ENCODE peak calls at places on chromosomes 3 and 15, in four cellular contexts. Z is left ventricle myocardium inferior, T is hepatocyte, A is progenitor cell of endocrine pancreas. B is an unnamed sample.

GRCh38 chr15:35320911-35321310 is 225.1 kb downstream of the DPH6 start:
- DNase-seq in T (no peak), Z (no peak), A (no peak), B (no peak)

GRCh38 chr3:44825264-44825925 is 36.3 kb upstream of the TMEM42 start:
- DNase-seq in T (no peak), A (no peak), Z (no peak), B (no peak)

GRCh38 chr3:60746043-60746638 is 505.1 kb downstream of the FHIT start:
- DNase-seq in T (no peak), A (no peak), Z (no peak), B (no peak)

GRCh38 chr15:101171954-101172353 is 79.9 kb downstream of the CHSY1 start:
- DNase-seq in A (no peak), Z (no peak), T (no peak), B (no peak)

GRCh38 chr15:35583863-35584528 is 38.0 kb upstream of the DPH6 start:
- DNase-seq in T (no peak), A (no peak), Z (no peak), B (no peak)

GRCh38 chr3:146065573-146066006 is 95.4 kb downstream of the PLOD2 start:
- DNase-seq in T (peak), A (no peak), Z (no peak), B (peak)

GRCh38 chr3:155426524-155427230 is 133.2 kb upstream of the STRIT1 start:
- DNase-seq in A (no peak), T (peak), Z (no peak), B (no peak)

GRCh38 chr3:139835830-139836655 is 98.9 kb upstream of the CLSTN2 start:
- DNase-seq in A (no peak), Z (no peak), T (no peak), B (no peak)

GRCh38 chr15:66797921-66798320 is 95.9 kb downstream of the SMAD6 start:
- DNase-seq in Z (no peak), T (no peak), A (no peak), B (no peak)

GRCh38 chr3:149120051-149120972 is 9.1 kb upstream of the HPS3 start:
- DNase-seq in T (peak), Z (no peak), A (no peak), B (no peak)
- TF ChIP-seq CTCF in T (peak), Z (peak), A (peak), B (peak)

GRCh38 chr3:31999902-32000439 is 18.4 kb downstream of the ZNF860 start:
- DNase-seq in T (no peak), Z (no peak), A (no peak), B (no peak)
- TF ChIP-seq CTCF in T (no peak), Z (no peak), A (no peak), B (no peak)

GRCh38 chr3:69941439-69942176 is 57.9 kb upstream of the SAMMSON start:
- DNase-seq in T (no peak), A (no peak), Z (no peak), B (no peak)

GRCh38 chr3:69948246-69948862 is 51.2 kb upstream of the SAMMSON start:
- DNase-seq in Z (no peak), A (no peak), T (peak), B (no peak)

GRCh38 chr3:69941037-69941436 is 58.5 kb upstream of the SAMMSON start:
- DNase-seq in Z (no peak), T (no peak), A (no peak), B (no peak)

GRCh38 chr3:69944931-69945493 is 54.5 kb upstream of the SAMMSON start:
- DNase-seq in A (no peak), T (no peak), Z (no peak), B (no peak)
- TF ChIP-seq CTCF in A (no peak), T (no peak), Z (no peak), B (no peak)

DNA sequence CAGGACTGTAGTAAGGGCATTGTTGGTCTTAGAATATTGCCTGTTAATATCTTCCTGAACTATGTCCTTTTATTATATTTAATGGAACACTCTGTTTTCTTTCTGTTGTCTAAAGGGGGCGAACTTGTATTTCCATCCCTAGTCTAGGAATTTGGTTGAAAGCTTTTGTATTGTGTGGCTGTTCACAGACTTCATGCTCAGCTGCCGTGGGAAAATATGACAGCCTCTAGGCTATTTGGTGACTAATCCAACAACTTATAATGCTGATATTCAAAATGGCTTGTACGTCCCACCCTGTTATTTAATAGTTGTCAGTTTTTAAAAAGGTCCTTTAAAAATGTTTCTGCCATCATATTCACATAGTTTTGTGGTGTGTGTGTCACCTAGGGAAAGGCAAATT is 202.6 kb downstream of the KLHL25 start:
- DNase-seq in T (no peak), Z (no peak), A (no peak), B (no peak)
- TF ChIP-seq CTCF in T (peak), Z (peak), A (peak), B (peak)

GRCh38 chr3:98791341-98792325 is 28.5 kb downstream of the ST3GAL6 start:
- DNase-seq in Z (no peak), T (no peak), A (no peak), B (no peak)
- TF ChIP-seq CTCF in Z (no peak), T (no peak), A (no peak), B (no peak)

GRCh38 chr3:160498202-160498601 is 48.6 kb upstream of the TRIM59 start:
- DNase-seq in A (no peak), Z (no peak), T (no peak), B (no peak)
- TF ChIP-seq CTCF in A (no peak), Z (no peak), T (no peak), B (no peak)

DNA sequence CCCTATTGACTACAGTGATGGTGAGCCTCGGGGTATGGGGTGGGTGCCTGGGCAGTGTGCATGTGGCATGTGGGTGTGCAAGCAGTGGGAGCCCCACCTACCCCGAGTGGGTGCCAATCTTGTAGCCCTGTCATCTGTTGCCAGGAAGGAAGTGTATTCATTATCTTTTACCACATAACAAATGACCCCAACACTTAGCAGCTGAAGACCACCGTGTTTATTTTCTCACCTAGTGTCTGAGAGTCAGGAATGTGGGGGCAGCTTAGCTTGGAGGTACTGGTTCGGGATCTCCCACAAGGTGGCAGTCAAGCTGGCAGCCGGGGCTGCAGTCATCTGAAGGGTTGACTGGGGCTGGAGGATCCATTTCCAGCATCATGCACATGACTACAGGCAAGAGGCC is 21.7 kb downstream of the XYLB start:
- DNase-seq in Z (no peak), T (no peak), A (no peak), B (no peak)
- TF ChIP-seq CTCF in Z (no peak), T (no peak), A (no peak), B (no peak)

DNA sequence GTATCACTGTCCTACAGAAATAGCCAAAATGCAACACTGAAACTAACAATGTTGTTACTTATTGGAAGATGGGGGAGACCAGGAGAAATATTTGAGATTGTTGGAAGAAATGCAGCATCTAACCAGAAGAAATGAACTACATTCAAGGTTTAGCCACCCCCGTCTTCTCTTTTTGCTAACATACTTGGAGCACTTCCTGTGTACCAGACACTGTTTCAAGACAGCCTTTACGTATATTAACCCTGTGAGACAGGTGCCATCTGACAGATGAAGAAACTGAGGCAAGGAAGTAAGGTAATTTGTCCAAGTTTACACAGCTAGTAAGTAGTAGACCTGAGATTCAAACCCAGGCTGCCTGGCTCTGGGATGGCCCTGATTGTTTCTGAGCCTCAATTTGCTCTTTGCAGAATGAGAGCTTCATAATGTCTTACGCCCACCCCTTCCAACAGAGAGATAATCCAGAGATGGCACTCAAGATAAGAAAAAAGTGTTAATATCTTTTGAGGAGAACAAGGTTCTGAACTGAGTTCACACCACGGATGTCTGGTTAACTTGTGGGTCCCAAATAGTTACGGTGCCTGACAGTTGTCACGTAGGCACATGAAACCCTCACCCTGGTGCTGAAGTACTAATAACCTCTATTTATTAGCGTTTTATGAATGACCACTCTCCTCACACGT is 26.1 kb downstream of the RASGRP1 start:
- DNase-seq in A (no peak), Z (no peak), T (no peak), B (no peak)
- TF ChIP-seq CTCF in A (no peak), Z (no peak), T (no peak), B (no peak)

DNA sequence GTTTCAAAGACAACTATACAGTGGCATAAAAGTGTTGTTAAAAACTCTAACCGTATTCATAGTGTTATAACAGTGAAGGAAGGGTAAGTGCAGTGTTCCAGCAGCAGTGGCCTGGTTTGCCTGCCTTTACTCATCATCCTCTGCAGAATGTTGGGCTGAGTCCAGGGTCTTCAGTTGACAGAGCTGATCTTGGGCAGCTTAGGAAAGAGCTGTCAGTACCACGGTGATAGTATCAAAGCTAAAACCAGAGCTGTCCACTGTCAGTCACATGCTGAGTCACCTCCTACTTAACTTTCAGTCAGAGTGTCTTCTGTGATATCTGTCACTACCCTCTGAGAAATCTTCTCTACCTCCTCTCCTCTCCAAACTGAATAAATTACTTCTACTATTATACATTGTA is 241.9 kb downstream of the ZIC1 start:
- DNase-seq in A (no peak), Z (peak), T (no peak), B (no peak)
- TF ChIP-seq CTCF in A (no peak), Z (no peak), T (no peak), B (no peak)

B was measured in neural crest cell.